ENCODE peak calls at places on chromosomes 5 and 9, in four cellular contexts. V is activated CD8-positive, alpha-beta memory T cell treated with anti-CD3 and anti-CD28 coated beads, Interleukin-2, amount 10 ng/mL, durations not matched to agents 7 days and 5 days; Y is memory B cell; Z is NCI-H774. S is an unnamed sample.

GRCh38 chr9:74071502-74071901 is 425.6 kb upstream of the RORB start:
- DNase-seq in V (no peak), Y (no peak), Z (no peak), S (no peak)

GRCh38 chr5:149816661-149817060 is 86.6 kb downstream of the PPARGC1B start:
- DNase-seq in V (no peak), Y (no peak), Z (no peak), S (no peak)

GRCh38 chr5:153896701-153897100 is 142.0 kb downstream of the FAM114A2 start:
- DNase-seq in V (no peak), Y (no peak), Z (peak), S (peak)

GRCh38 chr9:93083592-93084470 is 12.2 kb upstream of the CARD19 start:
- DNase-seq in V (peak), Y (no peak), Z (no peak), S (no peak)

GRCh38 chr9:12657998-12658397 is 35.2 kb upstream of the TYRP1 start:
- DNase-seq in V (no peak), Y (no peak), Z (no peak), S (no peak)

GRCh38 chr9:133112361-133113026 is 8.5 kb downstream of the RALGDS start:
- DNase-seq in V (peak), Y (peak), Z (no peak), S (no peak)

GRCh38 chr9:94173632-94174031 is 85.5 kb upstream of the ZNF169 start:
- DNase-seq in V (peak), Y (no peak), Z (no peak), S (no peak)

GRCh38 chr9:137297966-137298365 is 4.1 kb downstream of the NRARP start:
- DNase-seq in V (no peak), Y (no peak), Z (no peak), S (peak)

GRCh38 chr9:131096490-131097258 is at the start of gene AIF1L:
- DNase-seq in V (no peak), Y (peak), Z (no peak), S (peak)

GRCh38 chr5:95778713-95779426 is 43.7 kb downstream of the GLRX start:
- DNase-seq in V (no peak), Y (no peak), Z (no peak), S (no peak)

GRCh38 chr9:4964540-4964939 is 20.5 kb upstream of the JAK2 start:
- DNase-seq in V (no peak), Y (no peak), Z (no peak), S (no peak)

GRCh38 chr5:121424976-121425375 is 426.7 kb upstream of the FTMT start:
- DNase-seq in V (no peak), Y (no peak), Z (no peak), S (no peak)

GRCh38 chr5:113244966-113245365 is 189.8 kb downstream of the TSSK1B start:
- DNase-seq in V (no peak), Y (no peak), Z (no peak), S (no peak)

GRCh38 chr9:105445203-105445881 is 2.5 kb upstream of the FSD1L start:
- DNase-seq in V (no peak), Y (no peak), Z (no peak), S (no peak)

GRCh38 chr9:5652810-5653209 is 23.9 kb downstream of the RIC1 start:
- DNase-seq in V (no peak), Y (no peak), Z (no peak), S (no peak)

GRCh38 chr5:135635471-135635870 is 56.7 kb upstream of the CXCL14 start:
- DNase-seq in V (no peak), Y (no peak), Z (no peak), S (no peak)

GRCh38 chr9:129435996-129436676 is 184.8 kb downstream of the C9orf50 start:
- DNase-seq in V (no peak), Y (no peak), Z (no peak), S (peak)

GRCh38 chr5:65916066-65916465 is 10.3 kb upstream of the ERBIN start:
- DNase-seq in V (no peak), Y (no peak), Z (no peak), S (no peak)

GRCh38 chr5:124648902-124649467 is 97.5 kb downstream of the ZNF608 start:
- DNase-seq in V (no peak), Y (no peak), Z (peak), S (peak)

GRCh38 chr5:21688655-21689054 is 1164.5 kb downstream of the CDH12 start:
- DNase-seq in V (no peak), Y (no peak), Z (no peak), S (no peak)

GRCh38 chr5:15440434-15440833 is 59.5 kb upstream of the FBXL7 start:
- DNase-seq in V (no peak), Y (no peak), Z (no peak), S (no peak)

GRCh38 chr5:159814810-159815585 is 101.3 kb upstream of the ADRA1B start:
- DNase-seq in V (no peak), Y (no peak), Z (no peak), S (no peak)

GRCh38 chr5:441996-442334 is 1.0 kb upstream of the EXOC3 start:
- DNase-seq in V (no peak), Y (no peak), Z (no peak), S (no peak)

GRCh38 chr5:40676643-40677333 is 2.9 kb upstream of the PTGER4 start:
- DNase-seq in V (no peak), Y (no peak), Z (peak), S (peak)

GRCh38 chr5:149429839-149430721 is 51.0 kb upstream of the IL17B start:
- DNase-seq in V (no peak), Y (no peak), Z (no peak), S (no peak)

GRCh38 chr9:110443146-110443877 is 105.6 kb upstream of the TXNDC8 start:
- DNase-seq in V (no peak), Y (no peak), Z (no peak), S (peak)

GRCh38 chr5:139462582-139463276 is at the start of gene ECSCR:
- DNase-seq in V (no peak), Y (no peak), Z (no peak), S (no peak)

S was measured in NCI-H1417.